ENCODE peak calls at places on chromosome 17, in eight cellular contexts. E is NB4, J is cardiac fibroblast, A is gastrocnemius medialis, D is left lung, S is lung, C is heart right ventricle, I is breast epithelium. X is an unnamed sample.

GRCh38 chr17:73595931-73596330 is 48.3 kb downstream of the SDK2 start:
- DNase-seq in J (no peak), D (peak), C (no peak), I (no peak), S (no peak), E (no peak), A (no peak), X (no peak)

GRCh38 chr17:67531291-67531690 is 154.2 kb downstream of the PITPNC1 start:
- DNase-seq in D (no peak), A (no peak), E (no peak), I (no peak), C (no peak), J (peak), S (no peak), X (no peak)

GRCh38 chr17:17109896-17110295 is 67.6 kb downstream of the MPRIP start:
- DNase-seq in A (no peak), S (peak), C (no peak), I (no peak), J (no peak), D (peak), E (no peak), X (peak)

GRCh38 chr17:45261577-45262515 is at the start of gene SPATA32:
- DNase-seq in J (no peak), A (peak), D (peak), I (no peak), C (peak), S (no peak), E (no peak), X (peak)

GRCh38 chr17:47207143-47208067 is 1.7 kb upstream of the MYL4 start:
- DNase-seq in J (no peak), S (no peak), A (no peak), I (no peak), D (no peak), E (no peak), C (no peak), X (no peak)

GRCh38 chr17:53472586-53472985 is 350.1 kb upstream of the KIF2B start:
- DNase-seq in I (no peak), J (peak), E (no peak), A (no peak), D (no peak), S (no peak), C (no peak), X (no peak)

GRCh38 chr17:44916059-44916780 is 920 bp upstream of the GFAP start:
- DNase-seq in A (no peak), C (no peak), E (no peak), S (no peak), I (peak), D (peak), J (no peak), X (peak)

GRCh38 chr17:5468075-5468473 is 708 bp downstream of the DHX33 start:
- DNase-seq in S (no peak), I (no peak), C (no peak), A (no peak), E (peak), D (no peak), J (no peak), X (no peak)

GRCh38 chr17:56879280-56879679 is 34.6 kb downstream of the TRIM25 start:
- DNase-seq in S (no peak), D (no peak), C (no peak), J (no peak), I (no peak), A (no peak), E (no peak), X (no peak)

GRCh38 chr17:80847506-80848230 is 144.0 kb upstream of the CHMP6 start:
- DNase-seq in D (peak), E (no peak), S (no peak), J (no peak), C (no peak), I (no peak), A (no peak), X (peak)

GRCh38 chr17:30148376-30148775 is 31.8 kb downstream of the NSRP1 start:
- DNase-seq in E (no peak), S (no peak), C (no peak), I (no peak), J (no peak), D (no peak), A (no peak), X (no peak)

GRCh38 chr17:41717408-41718286 is 5.5 kb downstream of the GAST start:
- DNase-seq in I (no peak), S (no peak), A (no peak), D (no peak), J (peak), E (peak), C (no peak), X (no peak)

GRCh38 chr17:18004345-18004744 is 31.7 kb downstream of the DRC3 start:
- DNase-seq in S (no peak), E (no peak), C (no peak), I (no peak), A (no peak), D (no peak), J (no peak), X (no peak)

GRCh38 chr17:52025231-52025630 is 133.3 kb downstream of the CA10 start:
- DNase-seq in C (no peak), A (no peak), I (no peak), S (no peak), E (no peak), J (peak), D (no peak), X (no peak)

GRCh38 chr17:8105957-8106398 is 12.3 kb downstream of the ALOXE3 start:
- DNase-seq in J (peak), D (no peak), I (no peak), S (no peak), C (no peak), E (peak), A (no peak), X (no peak)

GRCh38 chr17:82172461-82173160 is 40.0 kb downstream of the CCDC57 start:
- DNase-seq in D (peak), E (no peak), I (no peak), J (no peak), A (no peak), S (no peak), C (no peak), X (no peak)

GRCh38 chr17:35849469-35850348 is 19.0 kb downstream of the HEATR9 start:
- DNase-seq in J (peak), A (no peak), S (peak), D (no peak), I (no peak), E (peak), C (no peak), X (peak)

GRCh38 chr17:8117980-8118768 is at the start of gene ALOXE3:
- DNase-seq in S (no peak), D (peak), A (no peak), J (peak), I (no peak), E (peak), C (no peak), X (no peak)

GRCh38 chr17:39236383-39236927 is 10.7 kb upstream of the STAC2 start:
- DNase-seq in A (no peak), C (no peak), S (no peak), I (no peak), D (no peak), E (no peak), J (no peak), X (no peak)

GRCh38 chr17:45784583-45785372 is 658 bp downstream of the CRHR1 start:
- DNase-seq in E (peak), S (no peak), A (no peak), C (peak), I (no peak), D (peak), J (no peak), X (peak)

GRCh38 chr17:67280279-67280678 is 35.3 kb upstream of the HELZ start:
- DNase-seq in C (no peak), E (no peak), I (no peak), D (no peak), A (peak), S (no peak), J (peak), X (no peak)

GRCh38 chr17:62892069-62892675 is 73.9 kb upstream of the TANC2 start:
- DNase-seq in I (no peak), S (no peak), J (peak), E (peak), D (no peak), C (no peak), A (no peak), X (no peak)

GRCh38 chr17:42509409-42509808 is 26.6 kb upstream of the NAGLU start:
- DNase-seq in J (no peak), I (no peak), E (no peak), D (no peak), A (no peak), S (no peak), C (no peak), X (no peak)

GRCh38 chr17:81265576-81265975 is 26.5 kb downstream of the NDUFAF8 start:
- DNase-seq in C (no peak), J (no peak), D (peak), A (no peak), E (no peak), S (no peak), I (no peak), X (no peak)

GRCh38 chr17:68197091-68197996 is 50.5 kb upstream of the AMZ2 start:
- DNase-seq in D (no peak), J (no peak), S (no peak), A (no peak), I (no peak), E (no peak), C (no peak), X (peak)

GRCh38 chr17:80005360-80006338 is 30.0 kb downstream of the TBC1D16 start:
- DNase-seq in S (peak), I (no peak), J (peak), A (no peak), C (peak), E (peak), D (peak), X (no peak)

GRCh38 chr17:1724351-1724868 is at the start of gene WDR81:
- DNase-seq in A (peak), J (peak), E (peak), S (peak), C (peak), I (peak), D (peak), X (peak)

GRCh38 chr17:80667462-80668277 is 123.0 kb downstream of the RPTOR start:
- DNase-seq in C (no peak), A (no peak), I (no peak), J (no peak), D (no peak), S (no peak), E (no peak), X (no peak)

GRCh38 chr17:8593830-8594229 is 36.7 kb downstream of the MYH10 start:
- DNase-seq in D (no peak), E (no peak), I (no peak), A (no peak), S (no peak), J (no peak), C (no peak), X (no peak)

GRCh38 chr17:15910791-15911190 is 34.1 kb upstream of the ADORA2B start:
- DNase-seq in E (no peak), J (peak), D (no peak), A (no peak), I (no peak), C (no peak), S (no peak), X (no peak)

GRCh38 chr17:61249649-61250301 is 149.9 kb upstream of the TBX2 start:
- DNase-seq in J (no peak), S (no peak), D (no peak), A (no peak), E (peak), I (no peak), C (no peak), X (no peak)

DNA sequence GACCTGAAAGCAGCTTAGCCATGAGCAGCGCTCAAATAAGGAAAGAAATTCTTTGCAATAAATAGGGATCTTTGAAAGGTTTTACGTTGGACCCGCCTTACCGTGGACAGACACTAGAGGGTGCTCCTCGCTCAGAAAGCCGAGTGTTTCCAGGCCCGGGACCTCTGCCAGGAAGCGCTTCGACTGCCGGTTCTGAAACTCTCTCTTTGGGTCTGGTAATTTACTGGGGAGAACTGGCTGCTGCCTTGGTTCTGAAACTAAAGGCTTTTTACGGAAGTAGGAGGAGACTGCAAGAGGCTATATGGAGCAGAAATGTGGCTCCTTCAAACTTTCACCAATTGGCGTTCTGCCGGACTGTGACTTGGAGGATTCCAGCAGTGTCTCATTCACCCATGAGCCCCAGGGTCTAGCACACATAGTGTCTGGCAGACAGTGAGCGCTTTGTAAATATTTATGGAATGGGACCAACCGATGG is 45.6 kb upstream of the HOXB9 start:
- DNase-seq in E (peak), C (peak), A (peak), D (peak), J (peak), I (peak), S (peak), X (peak)
- H3K4me3 ChIP-seq in E (no peak), C (peak), A (peak), D (no peak), J (peak), I (peak), S (no peak), X (no peak)

GRCh38 chr17:78774956-78775571 is 7.0 kb downstream of the CYTH1 start:
- DNase-seq in C (no peak), A (no peak), D (no peak), I (no peak), E (peak), S (no peak), J (no peak), X (peak)

GRCh38 chr17:78777886-78778285 is 4.2 kb downstream of the CYTH1 start:
- DNase-seq in C (no peak), E (no peak), A (no peak), I (no peak), D (no peak), J (no peak), S (no peak), X (no peak)

GRCh38 chr17:78771758-78772382 is 10.2 kb downstream of the CYTH1 start:
- DNase-seq in S (no peak), I (no peak), A (no peak), J (no peak), D (no peak), E (no peak), C (no peak), X (no peak)

GRCh38 chr17:78769200-78769773 is 12.8 kb downstream of the CYTH1 start:
- DNase-seq in D (no peak), J (no peak), I (no peak), A (no peak), C (no peak), S (no peak), E (no peak), X (no peak)

DNA sequence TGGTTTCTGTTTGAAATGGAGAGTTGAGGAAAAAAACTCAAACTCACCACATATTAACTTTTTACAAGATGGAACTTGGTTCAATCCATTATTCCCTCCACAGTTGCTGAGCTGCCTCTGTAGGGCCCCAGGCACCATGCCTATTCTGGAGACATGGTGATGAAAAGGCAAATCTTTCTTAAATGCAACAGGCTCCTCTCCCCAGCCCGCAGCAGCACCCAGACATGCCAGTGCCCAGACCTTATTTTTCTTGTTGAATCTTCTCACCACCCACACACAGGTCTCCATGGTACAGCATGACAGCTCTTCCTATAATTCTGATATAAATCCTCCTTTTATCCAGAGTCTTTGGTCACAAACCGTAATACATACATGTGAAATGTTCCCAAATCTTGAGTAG is 7.6 kb downstream of the CYTH1 start:
- DNase-seq in J (no peak), I (no peak), S (no peak), E (no peak), C (no peak), A (no peak), D (no peak), X (no peak)
- TF ChIP-seq CTCF in J (no peak), I (no peak), S (no peak), E (no peak), C (no peak), A (no peak), D (no peak), X (no peak)

DNA sequence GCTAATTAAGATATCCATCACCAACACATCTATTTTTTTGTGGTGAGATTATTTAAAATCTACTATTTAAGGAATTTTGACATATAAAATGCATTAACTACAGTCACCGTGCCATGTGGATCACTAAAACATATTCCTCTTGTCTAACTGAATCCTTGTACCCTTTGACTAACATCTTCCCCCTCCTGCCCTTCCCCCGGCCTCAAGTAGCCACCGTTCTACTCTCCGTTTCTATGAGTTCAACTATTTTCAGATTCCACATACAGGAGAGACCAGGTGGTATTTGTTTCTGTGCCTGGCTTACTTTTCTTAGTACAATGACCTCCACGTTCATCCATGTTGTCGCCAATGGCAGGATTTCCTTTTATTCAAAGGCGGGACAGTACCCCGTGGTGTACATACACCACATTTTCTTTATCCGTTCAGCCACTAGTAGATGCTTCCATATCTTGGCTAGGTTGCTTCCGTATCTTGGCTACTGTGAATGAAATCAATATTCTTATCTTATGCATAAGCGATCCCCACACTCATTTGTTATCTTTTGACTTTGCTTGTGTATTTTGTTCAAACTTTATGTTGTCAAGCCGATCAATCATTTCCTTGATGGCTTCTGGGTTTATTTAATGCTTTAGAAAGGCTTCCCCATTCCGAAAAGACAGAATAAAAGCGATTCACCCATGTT is 134.7 kb downstream of the KCNJ12 start:
- DNase-seq in A (no peak), I (no peak), J (no peak), C (no peak), D (no peak), S (no peak), E (no peak), X (no peak)
- H3K4me3 ChIP-seq in A (peak), I (peak), J (peak), C (peak), D (peak), S (no peak), E (no peak), X (peak)

GRCh38 chr17:76204277-76204676 is 36.0 kb downstream of the RNF157 start:
- DNase-seq in E (no peak), C (no peak), J (peak), S (no peak), D (no peak), I (no peak), A (no peak), X (no peak)

GRCh38 chr17:76207268-76207667 is 33.0 kb downstream of the RNF157 start:
- DNase-seq in D (no peak), A (no peak), J (no peak), S (no peak), E (no peak), I (no peak), C (no peak), X (no peak)

GRCh38 chr17:76207670-76208069 is 32.6 kb downstream of the RNF157 start:
- DNase-seq in D (no peak), A (peak), I (no peak), E (no peak), S (no peak), C (no peak), J (no peak), X (no peak)

GRCh38 chr17:76213491-76213890 is 26.8 kb downstream of the RNF157 start:
- DNase-seq in A (no peak), E (no peak), D (no peak), I (no peak), J (no peak), C (no peak), S (no peak), X (no peak)

GRCh38 chr17:76208120-76208519 is 32.2 kb downstream of the RNF157 start:
- DNase-seq in J (no peak), C (no peak), D (no peak), I (no peak), S (no peak), A (no peak), E (no peak), X (no peak)
- TF ChIP-seq CTCF in J (no peak), C (no peak), D (no peak), I (no peak), S (no peak), A (no peak), E (no peak), X (no peak)

GRCh38 chr17:64443086-64443760 is 5.7 kb upstream of the MILR1 start:
- DNase-seq in I (no peak), S (no peak), J (no peak), D (no peak), A (no peak), E (no peak), C (no peak), X (no peak)

GRCh38 chr17:64437944-64438525 is 10.9 kb upstream of the MILR1 start:
- DNase-seq in I (no peak), J (no peak), E (no peak), C (no peak), A (no peak), D (no peak), S (no peak), X (no peak)

GRCh38 chr17:64447526-64447925 is 1.4 kb upstream of the MILR1 start:
- DNase-seq in I (no peak), E (no peak), S (no peak), D (no peak), J (no peak), C (no peak), A (no peak), X (no peak)

GRCh38 chr17:64442550-64442971 is 6.4 kb upstream of the MILR1 start:
- DNase-seq in I (no peak), E (no peak), S (no peak), J (no peak), D (peak), A (no peak), C (no peak), X (no peak)

GRCh38 chr17:64441772-64442549 is 7.0 kb upstream of the MILR1 start:
- DNase-seq in S (no peak), I (no peak), A (peak), D (no peak), E (peak), J (peak), C (no peak), X (no peak)
- H3K4me3 ChIP-seq in S (no peak), I (no peak), A (no peak), D (peak), E (peak), J (no peak), C (no peak), X (no peak)

GRCh38 chr17:27354491-27355081 is 60.7 kb downstream of the WSB1 start:
- DNase-seq in S (no peak), E (peak), A (no peak), I (no peak), J (peak), D (no peak), C (no peak), X (no peak)

GRCh38 chr17:27353469-27354050 is 59.6 kb downstream of the WSB1 start:
- DNase-seq in A (peak), S (peak), E (peak), J (peak), D (peak), C (peak), I (peak), X (peak)

GRCh38 chr17:27355419-27355818 is 61.5 kb downstream of the WSB1 start:
- DNase-seq in J (no peak), D (no peak), A (no peak), C (no peak), S (no peak), I (no peak), E (no peak), X (no peak)

GRCh38 chr17:27352481-27353460 is 58.9 kb downstream of the WSB1 start:
- DNase-seq in D (no peak), S (no peak), E (no peak), J (peak), A (no peak), C (no peak), I (no peak), X (no peak)

GRCh38 chr17:27354051-27354490 is 60.2 kb downstream of the WSB1 start:
- DNase-seq in C (peak), A (no peak), D (no peak), I (no peak), J (no peak), E (no peak), S (no peak), X (no peak)
- TF ChIP-seq CTCF in C (no peak), A (no peak), D (no peak), I (peak), J (no peak), E (no peak), S (no peak), X (no peak)

X was measured in Peyer's patch.